ENCODE peak calls at places on chromosomes 13 and 19, in five cellular contexts. H is neuronal stem cell, G is cardiac muscle cell, Y is mucosa of descending colon, S is transverse colon. A is an unnamed sample.

GRCh38 chr13:47306991-47307390 is 410.1 kb upstream of the HTR2A start:
- DNase-seq in H (no peak), G (no peak), Y (no peak), S (no peak), A (no peak)

GRCh38 chr13:27708325-27708724 is 84.0 kb upstream of the GSX1 start:
- DNase-seq in H (no peak), G (no peak), Y (no peak), S (no peak), A (no peak)

GRCh38 chr13:64723735-64724134 is 2506.4 kb downstream of the PCDH9 start:
- DNase-seq in H (no peak), G (peak; percentile 24), Y (no peak), S (no peak), A (no peak)

GRCh38 chr13:40466271-40466670 is 200.2 kb downstream of the FOXO1 start:
- DNase-seq in H (no peak), G (no peak), Y (no peak), S (no peak), A (no peak)

GRCh38 chr19:46180701-46181385 is 32.8 kb downstream of the IGFL2 start:
- DNase-seq in H (no peak), G (no peak), Y (no peak), S (no peak), A (no peak)

GRCh38 chr13:75226755-75227435 is 255.1 kb downstream of the TBC1D4 start:
- DNase-seq in H (no peak), G (no peak), Y (no peak), S (no peak), A (no peak)

GRCh38 chr19:39070888-39071287 is 13.3 kb upstream of the ACP7 start:
- DNase-seq in H (no peak), G (no peak), Y (no peak), S (no peak), A (no peak)

GRCh38 chr13:44048326-44048725 is 168.6 kb downstream of the LACC1 start:
- DNase-seq in H (no peak), G (no peak), Y (no peak), S (no peak), A (no peak)

GRCh38 chr13:100738176-100738855 is 63.7 kb upstream of the TMTC4 start:
- DNase-seq in H (no peak), G (no peak), Y (no peak), S (no peak), A (no peak)

GRCh38 chr13:113089693-113090414 is 15.7 kb upstream of the F7 start:
- DNase-seq in H (no peak), G (peak; percentile 14), Y (no peak), S (no peak), A (no peak)

GRCh38 chr19:5492813-5493409 is 37.7 kb downstream of the ZNRF4 start:
- DNase-seq in H (peak; percentile 95), G (no peak), Y (no peak), S (no peak), A (no peak)

GRCh38 chr19:7706662-7707454 is 4.9 kb upstream of the FCER2 start:
- DNase-seq in H (no peak), G (no peak), Y (no peak), S (no peak), A (no peak)

GRCh38 chr19:46442808-46443450 is 14.2 kb upstream of the PNMA8C start:
- DNase-seq in H (no peak), G (no peak), Y (peak; percentile 12), S (no peak), A (no peak)

DNA sequence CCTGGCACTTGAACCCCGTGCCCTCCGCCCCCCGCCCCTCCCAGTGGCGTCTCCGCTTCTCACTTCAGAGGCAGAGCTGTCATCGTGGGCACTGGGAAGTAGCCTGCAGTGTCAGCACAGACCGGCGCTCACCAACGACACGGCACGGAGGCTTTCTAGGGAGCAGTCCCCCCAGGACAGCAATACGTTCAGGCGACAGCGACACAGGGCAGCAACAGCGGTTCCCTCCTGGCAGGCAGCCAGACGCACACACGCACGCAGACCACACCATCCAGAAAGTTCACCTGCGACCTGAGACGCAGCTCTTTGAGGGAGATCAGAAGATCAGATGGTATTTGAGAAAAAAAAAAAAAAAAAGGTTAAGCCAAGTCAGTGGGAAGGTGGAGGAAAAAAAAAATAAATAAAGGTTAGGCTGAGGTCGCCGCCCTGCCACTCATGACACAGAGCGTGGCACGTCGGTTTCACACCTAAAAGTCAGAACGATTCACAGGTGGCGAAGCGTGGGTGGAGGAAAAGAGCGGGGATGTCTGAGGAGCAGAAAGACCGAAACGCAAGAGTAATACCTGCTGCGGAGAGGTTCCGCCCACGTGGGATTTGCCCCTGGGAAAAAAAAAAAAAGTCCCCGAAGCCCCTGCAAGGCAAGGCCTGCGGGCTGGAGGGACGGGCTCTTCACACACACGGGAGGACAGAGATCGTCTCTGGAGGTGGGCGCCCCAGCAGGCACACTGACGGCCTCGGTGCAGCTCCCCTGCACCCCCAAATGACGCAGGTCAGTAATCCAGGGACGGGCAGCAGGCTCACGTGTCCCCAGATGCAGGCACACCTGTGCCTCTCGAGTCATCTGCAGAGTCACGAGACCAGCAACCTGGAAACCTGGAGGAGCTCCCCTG is 94.5 kb downstream of the GNG7 start:
- DNase-seq in H (no peak), G (no peak), Y (no peak), S (peak; percentile 53), A (peak; percentile 91)
- H3K4me1 ChIP-seq in H (peaks cover 3% of the 10 kb centered on the region), G (peaks cover 6% of the 10 kb centered on the region), Y (peaks cover 15% of the 10 kb centered on the region), S (no peaks in the 10 kb centered on the region), A (peaks cover 14% of the 10 kb centered on the region)

GRCh38 chr19:18851673-18852325 is 20.0 kb downstream of the UPF1 start:
- DNase-seq in H (no peak), G (no peak), Y (no peak), S (no peak), A (no peak)
- H3K4me1 ChIP-seq in H (no peaks in the 10 kb centered on the region), G (no peaks in the 10 kb centered on the region), Y (peaks cover 10% of the 10 kb centered on the region), S (peaks cover 34% of the 10 kb centered on the region), A (peaks cover 6% of the 10 kb centered on the region)

GRCh38 chr19:11142528-11143171 is 12.9 kb downstream of the SPC24 start:
- DNase-seq in H (peak; percentile 57), G (peak; percentile 86), Y (peak; percentile 55), S (peak; percentile 75), A (no peak)

GRCh38 chr19:11145147-11145924 is 10.2 kb downstream of the SPC24 start:
- DNase-seq in H (no peak), G (no peak), Y (no peak), S (no peak), A (no peak)

GRCh38 chr19:11138659-11139526 is 16.7 kb downstream of the SPC24 start:
- DNase-seq in H (peak; percentile 57), G (peak; percentile 42), Y (peak; percentile 45), S (peak; percentile 62), A (no peak)

GRCh38 chr19:11140896-11141295 is 14.7 kb downstream of the SPC24 start:
- DNase-seq in H (no peak), G (no peak), Y (no peak), S (no peak), A (no peak)

GRCh38 chr19:11141937-11142527 is 13.6 kb downstream of the SPC24 start:
- DNase-seq in H (no peak), G (no peak), Y (no peak), S (no peak), A (no peak)
- H3K4me1 ChIP-seq in H (peaks cover 32% of the 10 kb centered on the region), G (peaks cover 22% of the 10 kb centered on the region), Y (peaks cover 28% of the 10 kb centered on the region), S (peaks cover 38% of the 10 kb centered on the region), A (peaks cover 19% of the 10 kb centered on the region)

GRCh38 chr13:54950546-54950945 is 1921.9 kb downstream of the OLFM4 start:
- DNase-seq in H (no peak), G (no peak), Y (no peak), S (no peak), A (no peak)

GRCh38 chr13:54949735-54950134 is 1921.1 kb downstream of the OLFM4 start:
- DNase-seq in H (no peak), G (no peak), Y (no peak), S (no peak), A (no peak)

GRCh38 chr13:54958781-54959180 is 1930.2 kb downstream of the OLFM4 start:
- DNase-seq in H (no peak), G (no peak), Y (no peak), S (no peak), A (no peak)

DNA sequence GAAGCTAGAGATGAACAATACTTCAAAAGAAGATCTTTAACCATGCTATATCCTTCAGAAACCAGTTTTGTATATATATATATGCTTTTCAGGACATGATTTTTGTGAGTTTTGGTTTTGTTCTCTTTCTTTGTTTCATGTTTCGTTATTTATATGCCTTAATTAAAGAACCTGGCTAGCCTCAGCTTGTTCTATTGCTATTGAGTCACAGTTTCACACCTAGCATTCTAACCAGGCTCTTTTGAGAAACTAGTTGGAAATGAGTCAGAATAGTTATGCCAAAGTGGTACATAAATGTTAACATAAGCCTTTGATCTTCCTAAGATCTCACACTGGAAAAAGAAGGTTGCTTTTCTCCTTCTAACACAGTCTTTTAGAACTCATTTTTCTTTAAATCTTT is 1925.2 kb downstream of the OLFM4 start:
- DNase-seq in H (no peak), G (no peak), Y (no peak), S (no peak), A (no peak)
- H3K4me1 ChIP-seq in H (no peaks in the 10 kb centered on the region), G (no peaks in the 10 kb centered on the region), Y (no peaks in the 10 kb centered on the region), S (no peaks in the 10 kb centered on the region), A (no peaks in the 10 kb centered on the region)

GRCh38 chr19:58520257-58520599 is 618 bp upstream of the ZBTB45 start:
- DNase-seq in H (no peak), G (no peak), Y (no peak), S (no peak), A (no peak)

GRCh38 chr19:58516964-58517833 is 2.4 kb downstream of the ZBTB45 start:
- DNase-seq in H (no peak), G (no peak), Y (no peak), S (no peak), A (no peak)

GRCh38 chr19:58519355-58520256 is at the start of gene ZBTB45:
- DNase-seq in H (peak; percentile 90), G (peak; percentile 96), Y (peak; percentile 91), S (peak; percentile 93), A (peak; percentile 84)

GRCh38 chr19:58519087-58519354 is 589 bp downstream of the ZBTB45 start:
- DNase-seq in H (peak; percentile 71), G (peak; percentile 87), Y (peak; percentile 67), S (peak; percentile 70), A (peak; percentile 23)

GRCh38 chr19:58518261-58519086 is 1.1 kb downstream of the ZBTB45 start:
- DNase-seq in H (no peak), G (no peak), Y (no peak), S (peak; percentile 44), A (no peak)
- H3K4me1 ChIP-seq in H (peaks cover 9% of the 10 kb centered on the region), G (peaks cover 15% of the 10 kb centered on the region), Y (peaks cover 32% of the 10 kb centered on the region), S (peaks cover 30% of the 10 kb centered on the region), A (peaks cover 30% of the 10 kb centered on the region)

DNA sequence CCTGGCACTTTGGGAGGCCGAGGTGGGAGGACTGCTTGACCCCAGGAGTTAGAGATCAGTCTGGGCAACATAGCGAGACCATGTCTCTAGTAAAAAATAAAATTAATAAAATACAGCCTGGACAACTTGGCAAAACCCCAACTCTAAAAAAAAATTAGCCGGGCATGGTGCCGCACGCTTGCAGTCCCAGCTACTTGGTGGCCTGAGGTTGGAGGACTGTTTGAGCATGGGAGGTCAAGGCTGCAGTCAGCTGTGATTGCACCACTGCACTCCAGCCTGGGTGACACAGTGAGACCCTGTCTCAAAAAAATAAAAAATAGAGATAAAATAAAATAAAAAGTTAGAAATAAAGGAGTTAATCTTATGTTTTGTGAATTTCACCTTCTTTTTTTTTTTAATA is 15.6 kb upstream of the SPC24 start:
- DNase-seq in H (no peak), G (no peak), Y (no peak), S (no peak), A (no peak)
- H3K4me1 ChIP-seq in H (no peaks in the 10 kb centered on the region), G (no peaks in the 10 kb centered on the region), Y (no peaks in the 10 kb centered on the region), S (peaks cover 7% of the 10 kb centered on the region), A (no peaks in the 10 kb centered on the region)

A was measured in CD8-positive, alpha-beta memory T cell.